ENCODE peak calls at places on chromosome 7, in five cellular contexts. R is upper lobe of right lung, H is OCI-LY7, J is LNCaP clone FGC, G is A549. F is an unnamed sample.

GRCh38 chr7:921071-921461 is 33.4 kb downstream of the ADAP1 start:
- DNase-seq in R (peak), H (no peak), J (no peak), G (no peak), F (no peak)

GRCh38 chr7:74174606-74175082 is 488 bp downstream of the EIF4H start:
- DNase-seq in R (peak), H (peak), J (no peak), G (peak), F (no peak)

GRCh38 chr7:112140600-112140999 is 65.6 kb downstream of the DOCK4 start:
- DNase-seq in R (no peak), H (no peak), J (no peak), G (no peak), F (no peak)

GRCh38 chr7:24227603-24228359 is 56.2 kb upstream of the NPY start:
- DNase-seq in R (no peak), H (peak), J (no peak), G (no peak), F (no peak)

GRCh38 chr7:149006345-149006725 is 22.0 kb downstream of the PDIA4 start:
- DNase-seq in R (no peak), H (no peak), J (no peak), G (no peak), F (peak)

GRCh38 chr7:10780400-10780747 is 193.3 kb upstream of the PHF14 start:
- DNase-seq in R (no peak), H (no peak), J (no peak), G (no peak), F (no peak)

GRCh38 chr7:111210996-111211395 is 120.1 kb downstream of the LRRN3 start:
- DNase-seq in R (no peak), H (no peak), J (no peak), G (no peak), F (no peak)

GRCh38 chr7:108086546-108086945 is 43.6 kb downstream of the LAMB4 start:
- DNase-seq in R (no peak), H (no peak), J (no peak), G (no peak), F (no peak)

GRCh38 chr7:44188480-44189225 is 586 bp downstream of the GCK start:
- DNase-seq in R (peak), H (no peak), J (no peak), G (no peak), F (no peak)

GRCh38 chr7:123650595-123650994 is 5.1 kb upstream of the LMOD2 start:
- DNase-seq in R (no peak), H (no peak), J (no peak), G (no peak), F (no peak)

GRCh38 chr7:116988363-116988989 is 35.2 kb downstream of the ST7 start:
- DNase-seq in R (no peak), H (no peak), J (no peak), G (no peak), F (no peak)

GRCh38 chr7:2247141-2247985 is 5.3 kb downstream of the NUDT1 start:
- DNase-seq in R (no peak), H (peak), J (no peak), G (no peak), F (no peak)

GRCh38 chr7:20520530-20520929 is 94.9 kb upstream of the ABCB5 start:
- DNase-seq in R (no peak), H (no peak), J (no peak), G (no peak), F (no peak)

GRCh38 chr7:149790146-149790548 is 16.8 kb upstream of the ZNF467 start:
- DNase-seq in R (peak), H (no peak), J (no peak), G (peak), F (no peak)

GRCh38 chr7:78261302-78261701 is 462.7 kb downstream of the PHTF2 start:
- DNase-seq in R (no peak), H (no peak), J (no peak), G (no peak), F (no peak)

GRCh38 chr7:73829921-73830617 is 727 bp upstream of the CLDN4 start:
- DNase-seq in R (no peak), H (no peak), J (no peak), G (no peak), F (no peak)

GRCh38 chr7:27193335-27194001 is 6.4 kb downstream of the HOXA13 start:
- DNase-seq in R (peak), H (no peak), J (no peak), G (no peak), F (no peak)

GRCh38 chr7:155323001-155323638 is 25.4 kb downstream of the INSIG1 start:
- DNase-seq in R (no peak), H (no peak), J (no peak), G (no peak), F (no peak)

GRCh38 chr7:21504021-21504420 is 38.8 kb upstream of the DNAH11 start:
- DNase-seq in R (no peak), H (no peak), J (peak), G (no peak), F (no peak)

GRCh38 chr7:39394105-39394504 is 172.1 kb upstream of the YAE1 start:
- DNase-seq in R (no peak), H (no peak), J (no peak), G (no peak), F (no peak)

GRCh38 chr7:153521370-153521769 is 530.8 kb upstream of the DPP6 start:
- DNase-seq in R (no peak), H (no peak), J (no peak), G (no peak), F (no peak)

GRCh38 chr7:94823952-94824351 is 83.4 kb upstream of the PPP1R9A start:
- DNase-seq in R (no peak), H (no peak), J (no peak), G (peak), F (no peak)

GRCh38 chr7:139500770-139501138 is 17.3 kb upstream of the KLRG2 start:
- DNase-seq in R (no peak), H (no peak), J (no peak), G (no peak), F (no peak)

GRCh38 chr7:139509535-139509934 is 13.9 kb upstream of the CLEC2L start:
- DNase-seq in R (no peak), H (no peak), J (no peak), G (no peak), F (no peak)

GRCh38 chr7:139502226-139502625 is 18.8 kb upstream of the KLRG2 start:
- DNase-seq in R (no peak), H (no peak), J (no peak), G (no peak), F (no peak)

DNA sequence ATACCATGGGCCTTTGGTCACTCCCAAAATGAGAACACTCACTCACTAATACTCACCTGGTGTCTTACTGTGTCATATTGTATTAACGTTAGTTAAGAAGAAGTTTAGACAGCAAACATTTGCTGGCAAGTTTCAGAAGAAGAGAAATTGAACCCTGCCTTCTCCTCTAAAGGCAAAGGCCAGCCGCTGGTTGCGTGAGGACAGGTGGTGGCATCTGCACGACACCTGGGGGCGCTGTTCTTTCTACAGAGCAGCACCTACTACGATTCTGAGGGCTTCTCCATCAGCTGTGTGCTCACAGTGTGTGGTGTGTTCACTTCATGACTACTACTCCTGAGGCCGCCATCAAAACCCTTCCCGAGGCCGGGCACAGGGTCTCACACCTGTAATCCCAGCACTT is 17.9 kb upstream of the CLEC2L start:
- DNase-seq in R (no peak), H (peak), J (no peak), G (peak), F (no peak)
- TF ChIP-seq CTCF in R (peak), H (peak), J (no peak), G (peak), F (peak)

GRCh38 chr7:37419496-37419895 is 29.2 kb downstream of the ELMO1 start:
- DNase-seq in R (no peak), H (no peak), J (no peak), G (no peak), F (no peak)

GRCh38 chr7:37416739-37417474 is 31.8 kb downstream of the ELMO1 start:
- DNase-seq in R (no peak), H (no peak), J (no peak), G (no peak), F (no peak)

GRCh38 chr7:37420931-37421330 is 27.7 kb downstream of the ELMO1 start:
- DNase-seq in R (no peak), H (no peak), J (no peak), G (no peak), F (no peak)

GRCh38 chr7:37421820-37422219 is 26.8 kb downstream of the ELMO1 start:
- DNase-seq in R (no peak), H (no peak), J (no peak), G (no peak), F (no peak)

DNA sequence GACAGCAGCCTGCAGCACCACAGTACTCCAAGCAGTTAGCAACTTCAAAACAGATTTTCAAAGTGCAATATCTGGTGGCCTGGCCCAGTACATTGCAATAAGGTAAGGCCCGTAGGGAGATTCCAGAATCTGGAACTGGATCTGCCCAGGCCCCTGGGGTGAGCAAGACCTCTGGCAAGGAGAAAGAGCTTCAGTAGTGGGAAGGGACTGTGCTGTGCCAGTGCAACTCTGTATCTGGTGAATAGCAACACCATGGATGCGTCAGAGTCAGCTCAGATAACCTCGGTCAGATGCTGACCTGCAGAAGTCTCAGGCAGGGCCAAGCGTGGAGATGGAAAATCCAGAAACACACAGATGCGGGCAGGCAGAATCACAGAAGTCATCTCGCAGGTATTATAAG is 30.3 kb downstream of the ELMO1 start:
- DNase-seq in R (no peak), H (no peak), J (no peak), G (no peak), F (no peak)
- TF ChIP-seq CTCF in R (no peak), H (no peak), J (no peak), G (no peak), F (no peak)

GRCh38 chr7:106569500-106569929 is 91.4 kb downstream of the CCDC71L start:
- DNase-seq in R (no peak), H (no peak), J (no peak), G (no peak), F (no peak)

GRCh38 chr7:106568002-106568679 is 92.8 kb downstream of the CCDC71L start:
- DNase-seq in R (no peak), H (no peak), J (no peak), G (no peak), F (no peak)

GRCh38 chr7:106570146-106570545 is 90.8 kb downstream of the CCDC71L start:
- DNase-seq in R (no peak), H (no peak), J (no peak), G (no peak), F (no peak)

GRCh38 chr7:106570948-106571418 is 90.0 kb downstream of the CCDC71L start:
- DNase-seq in R (no peak), H (no peak), J (no peak), G (no peak), F (no peak)

GRCh38 chr7:106568680-106569499 is 92.1 kb downstream of the CCDC71L start:
- DNase-seq in R (no peak), H (peak), J (peak), G (peak), F (no peak)
- TF ChIP-seq CTCF in R (no peak), H (no peak), J (no peak), G (no peak), F (no peak)

GRCh38 chr7:91424372-91424771 is 160.1 kb downstream of the FZD1 start:
- DNase-seq in R (no peak), H (no peak), J (no peak), G (no peak), F (no peak)
- TF ChIP-seq CTCF in R (no peak), H (peak), J (no peak), G (no peak), F (no peak)

DNA sequence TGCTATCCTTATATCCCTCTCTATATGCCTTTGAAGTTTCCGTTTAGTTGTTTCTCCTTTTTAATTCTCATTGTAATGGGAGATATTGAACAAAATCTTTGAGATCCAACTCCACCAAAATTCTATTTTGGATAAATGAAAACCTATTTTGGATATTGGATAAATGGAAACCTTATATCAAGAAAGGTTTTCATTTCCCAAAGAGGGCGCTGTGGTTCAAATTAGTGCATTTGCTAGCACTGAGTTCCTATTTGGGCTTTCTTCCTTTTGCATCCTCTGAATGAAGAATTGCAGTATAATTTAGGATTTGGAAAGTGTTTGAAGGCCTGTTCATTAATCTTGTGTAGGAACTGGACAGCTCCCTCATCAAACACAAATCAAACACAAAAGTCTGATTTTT is 80.7 kb upstream of the KLF14 start:
- DNase-seq in R (no peak), H (peak), J (no peak), G (peak), F (no peak)
- TF ChIP-seq CTCF in R (peak), H (peak), J (no peak), G (peak), F (peak)

DNA sequence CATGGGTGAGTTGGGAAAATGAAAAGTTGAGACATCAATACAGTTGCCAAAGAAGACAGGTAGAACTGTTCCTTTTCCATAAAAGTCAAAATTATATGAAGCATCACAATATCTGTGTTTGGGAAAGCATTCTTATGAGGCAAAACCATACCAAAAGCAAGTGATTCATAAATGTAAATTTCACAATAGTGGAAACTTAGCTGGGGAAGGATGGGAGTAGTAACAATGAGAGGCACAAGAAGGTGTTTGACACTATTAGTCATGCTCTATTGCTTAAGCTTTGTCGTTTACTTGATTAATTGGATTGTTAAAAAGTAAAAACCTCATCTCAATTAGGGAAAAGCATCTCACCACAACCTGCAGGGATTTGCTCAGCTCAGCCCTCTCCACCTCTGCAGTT is 240.2 kb downstream of the C7orf25 start:
- DNase-seq in R (no peak), H (no peak), J (no peak), G (no peak), F (no peak)
- TF ChIP-seq CTCF in R (no peak), H (no peak), J (no peak), G (no peak), F (no peak)